ENCODE peak calls at places on chromosome 22, in ten cellular contexts. One of them, this sample, is unnamed.
A peak's percentile ranks its signal among the peaks of the same experiment; 100 is the strongest.

GRCh38 chr22:23137905-23138520 is 3.8 kb downstream of the RSPH14 start:
- DNase-seq in GM23248: peak; percentile 16
- DNase-seq in right atrium auricular region: no peak
- DNase-seq in brain microvascular endothelial cell: no peak
- DNase-seq in osteoblast: peak; percentile 69
- DNase-seq in SJSA1: no peak
- DNase-seq in body of pancreas: peak; percentile 30
- DNase-seq in cardiac muscle cell: no peak
- DNase-seq in tibial nerve: no peak
- DNase-seq in heart left ventricle: no peak
- DNase-seq in this sample: no peak

GRCh38 chr22:17694752-17695151 is 56.2 kb downstream of the BCL2L13 start:
- DNase-seq in tibial nerve: no peak
- DNase-seq in GM23248: no peak
- DNase-seq in SJSA1: no peak
- DNase-seq in right atrium auricular region: no peak
- DNase-seq in brain microvascular endothelial cell: no peak
- DNase-seq in heart left ventricle: no peak
- DNase-seq in osteoblast: no peak
- DNase-seq in body of pancreas: no peak
- DNase-seq in cardiac muscle cell: no peak
- DNase-seq in this sample: no peak

GRCh38 chr22:23289130-23289503 is 108.8 kb downstream of the BCR start:
- DNase-seq in right atrium auricular region: no peak
- DNase-seq in osteoblast: no peak
- DNase-seq in cardiac muscle cell: no peak
- DNase-seq in SJSA1: no peak
- DNase-seq in heart left ventricle: no peak
- DNase-seq in body of pancreas: no peak
- DNase-seq in tibial nerve: no peak
- DNase-seq in GM23248: no peak
- DNase-seq in brain microvascular endothelial cell: no peak
- DNase-seq in this sample: no peak

GRCh38 chr22:45210577-45211431 is 29.9 kb downstream of the KIAA0930 start:
- DNase-seq in osteoblast: no peak
- DNase-seq in GM23248: peak; percentile 86
- DNase-seq in brain microvascular endothelial cell: no peak
- DNase-seq in right atrium auricular region: no peak
- DNase-seq in heart left ventricle: no peak
- DNase-seq in SJSA1: no peak
- DNase-seq in body of pancreas: no peak
- DNase-seq in cardiac muscle cell: no peak
- DNase-seq in tibial nerve: no peak
- DNase-seq in this sample: no peak

GRCh38 chr22:48711669-48712068 is 1116.0 kb downstream of the BRD1 start:
- DNase-seq in right atrium auricular region: no peak
- DNase-seq in cardiac muscle cell: no peak
- DNase-seq in tibial nerve: no peak
- DNase-seq in GM23248: no peak
- DNase-seq in osteoblast: peak; percentile 26
- DNase-seq in brain microvascular endothelial cell: no peak
- DNase-seq in body of pancreas: no peak
- DNase-seq in SJSA1: no peak
- DNase-seq in heart left ventricle: no peak
- DNase-seq in this sample: no peak

GRCh38 chr22:44380716-44381500 is 68.2 kb upstream of the SHISAL1 start:
- DNase-seq in heart left ventricle: no peak
- DNase-seq in GM23248: peak; percentile 40
- DNase-seq in brain microvascular endothelial cell: no peak
- DNase-seq in body of pancreas: no peak
- DNase-seq in osteoblast: peak; percentile 18
- DNase-seq in cardiac muscle cell: no peak
- DNase-seq in tibial nerve: no peak
- DNase-seq in right atrium auricular region: no peak
- DNase-seq in SJSA1: no peak
- DNase-seq in this sample: no peak

GRCh38 chr22:18148508-18148965 is 1.4 kb upstream of the USP18 start:
- DNase-seq in GM23248: no peak
- DNase-seq in heart left ventricle: no peak
- DNase-seq in right atrium auricular region: no peak
- DNase-seq in SJSA1: no peak
- DNase-seq in tibial nerve: no peak
- DNase-seq in osteoblast: peak; percentile 8
- DNase-seq in cardiac muscle cell: no peak
- DNase-seq in brain microvascular endothelial cell: no peak
- DNase-seq in body of pancreas: no peak
- DNase-seq in this sample: no peak

GRCh38 chr22:44221710-44222475 is 41.2 kb downstream of the PARVG start:
- DNase-seq in body of pancreas: no peak
- DNase-seq in osteoblast: peak; percentile 18
- DNase-seq in right atrium auricular region: peak; percentile 11
- DNase-seq in tibial nerve: no peak
- DNase-seq in SJSA1: no peak
- DNase-seq in brain microvascular endothelial cell: no peak
- DNase-seq in cardiac muscle cell: no peak
- DNase-seq in heart left ventricle: no peak
- DNase-seq in GM23248: no peak
- DNase-seq in this sample: no peak

GRCh38 chr22:18146389-18146753 is 3.6 kb upstream of the USP18 start:
- DNase-seq in GM23248: no peak
- DNase-seq in body of pancreas: no peak
- DNase-seq in SJSA1: no peak
- DNase-seq in right atrium auricular region: no peak
- DNase-seq in heart left ventricle: no peak
- DNase-seq in osteoblast: peak; percentile 41
- DNase-seq in brain microvascular endothelial cell: no peak
- DNase-seq in tibial nerve: no peak
- DNase-seq in cardiac muscle cell: no peak
- DNase-seq in this sample: no peak

GRCh38 chr22:19853879-19854777 is 546 bp downstream of the GNB1L start:
- DNase-seq in SJSA1: no peak
- DNase-seq in cardiac muscle cell: no peak
- DNase-seq in brain microvascular endothelial cell: no peak
- DNase-seq in tibial nerve: no peak
- DNase-seq in body of pancreas: peak; percentile 13
- DNase-seq in GM23248: peak; percentile 31
- DNase-seq in right atrium auricular region: peak; percentile 58
- DNase-seq in osteoblast: peak; percentile 73
- DNase-seq in heart left ventricle: no peak
- DNase-seq in this sample: peak; percentile 63

GRCh38 chr22:42366815-42367581 is 65.2 kb downstream of the NFAM1 start:
- DNase-seq in right atrium auricular region: no peak
- DNase-seq in GM23248: no peak
- DNase-seq in body of pancreas: no peak
- DNase-seq in osteoblast: no peak
- DNase-seq in cardiac muscle cell: no peak
- DNase-seq in SJSA1: no peak
- DNase-seq in brain microvascular endothelial cell: no peak
- DNase-seq in heart left ventricle: peak; percentile 70
- DNase-seq in tibial nerve: no peak
- DNase-seq in this sample: peak; percentile 30

GRCh38 chr22:19760652-19761002 is at the start of gene TBX1:
- DNase-seq in body of pancreas: no peak
- DNase-seq in brain microvascular endothelial cell: no peak
- DNase-seq in osteoblast: no peak
- DNase-seq in heart left ventricle: no peak
- DNase-seq in cardiac muscle cell: no peak
- DNase-seq in tibial nerve: no peak
- DNase-seq in GM23248: peak; percentile 56
- DNase-seq in right atrium auricular region: no peak
- DNase-seq in SJSA1: no peak
- DNase-seq in this sample: no peak

DNA sequence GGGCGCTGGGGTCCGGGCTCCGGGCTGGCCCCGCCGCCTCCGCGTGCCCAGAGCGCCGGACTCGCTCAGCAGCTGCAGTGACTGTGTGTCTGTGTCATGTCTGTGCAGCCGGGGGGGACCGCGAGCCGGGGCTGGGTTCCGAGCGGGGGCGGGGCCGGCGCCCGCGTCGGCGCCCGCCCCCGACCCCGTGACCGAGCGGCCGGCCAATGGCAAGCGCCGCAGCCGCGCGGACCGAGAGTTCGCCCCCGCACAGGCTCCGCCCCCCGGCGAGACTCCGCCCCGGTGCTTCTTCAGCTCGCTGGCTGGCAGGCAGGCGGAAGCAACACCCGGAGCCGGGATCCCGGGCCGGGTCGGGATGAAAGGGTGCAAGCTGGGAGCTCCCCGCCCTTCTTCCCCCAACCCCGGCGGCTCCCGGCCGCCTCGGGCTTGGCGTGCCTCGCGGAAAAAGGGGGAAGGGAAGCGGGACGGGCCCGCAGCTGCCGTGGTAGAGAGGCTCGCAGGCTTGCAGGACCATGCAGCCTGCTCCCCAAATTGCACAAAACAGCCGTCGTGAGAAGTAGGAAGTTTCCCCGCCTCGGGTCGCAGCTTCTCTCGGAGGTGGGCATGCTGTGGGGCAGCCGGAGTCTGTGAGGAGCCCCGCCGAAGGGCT is 775 bp upstream of the LARGE1 start:
- DNase-seq in brain microvascular endothelial cell: peak; percentile 96
- DNase-seq in right atrium auricular region: peak; percentile 98
- DNase-seq in GM23248: peak; percentile 99
- DNase-seq in tibial nerve: peak; percentile 97
- DNase-seq in osteoblast: peak; percentile 100
- DNase-seq in heart left ventricle: peak; percentile 99
- DNase-seq in body of pancreas: peak; percentile 98
- DNase-seq in cardiac muscle cell: peak; percentile 99
- DNase-seq in SJSA1: peak; percentile 93
- DNase-seq in this sample: peak; percentile 99
- H3K27ac ChIP-seq in brain microvascular endothelial cell: no peak overlapping the region
- H3K27ac ChIP-seq in right atrium auricular region: peak overlapping the region; percentile 85
- H3K27ac ChIP-seq in GM23248: peak overlapping the region; percentile 44
- H3K27ac ChIP-seq in tibial nerve: peak overlapping the region; percentile 79
- H3K27ac ChIP-seq in osteoblast: no peak overlapping the region
- H3K27ac ChIP-seq in heart left ventricle: peak overlapping the region; percentile 88
- H3K27ac ChIP-seq in body of pancreas: peak overlapping the region; percentile 48
- H3K27ac ChIP-seq in cardiac muscle cell: no peak overlapping the region
- H3K27ac ChIP-seq in SJSA1: no peak overlapping the region
- H3K27ac ChIP-seq in this sample: peak overlapping the region; percentile 82

DNA sequence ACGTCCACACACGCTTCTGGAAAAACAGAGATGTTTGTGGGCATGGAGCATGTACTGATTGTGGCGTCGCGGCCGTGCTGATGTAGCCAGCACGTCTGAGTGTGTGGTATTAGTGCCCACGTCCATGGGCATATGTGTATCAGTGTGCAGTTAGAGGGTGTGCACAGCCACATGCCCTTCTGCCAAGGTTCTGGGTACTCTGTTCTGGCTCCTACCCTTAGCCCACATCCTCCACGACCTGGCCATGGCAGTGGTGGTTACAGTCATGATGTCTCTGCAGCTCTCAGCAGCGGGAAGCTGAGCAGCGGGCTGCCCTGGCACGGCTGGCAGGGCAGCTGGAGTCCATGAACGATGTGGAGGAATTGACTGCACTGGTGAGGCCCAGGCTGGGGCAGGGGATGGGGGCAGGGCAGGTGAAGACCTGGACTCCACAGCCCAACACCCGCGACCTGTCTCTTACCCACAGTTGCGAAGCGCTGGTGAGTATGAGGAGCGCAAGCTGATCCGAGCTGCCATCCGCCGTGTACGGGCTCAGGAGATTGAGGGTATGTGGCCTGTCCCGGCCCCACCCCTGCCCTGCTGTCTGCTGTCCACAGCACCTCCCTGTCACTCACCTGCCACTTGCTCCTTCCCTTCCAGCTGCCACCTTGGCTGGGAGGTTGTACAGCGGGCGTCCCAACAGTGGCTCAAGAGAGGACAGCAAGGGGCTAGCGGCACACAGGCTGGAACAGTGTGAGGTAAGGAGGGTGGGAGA is 7.3 kb downstream of the SMTN start:
- DNase-seq in GM23248: no peak
- DNase-seq in body of pancreas: no peak
- DNase-seq in cardiac muscle cell: no peak
- DNase-seq in heart left ventricle: no peak
- DNase-seq in SJSA1: no peak
- DNase-seq in osteoblast: peak; percentile 73
- DNase-seq in brain microvascular endothelial cell: no peak
- DNase-seq in tibial nerve: no peak
- DNase-seq in right atrium auricular region: no peak
- DNase-seq in this sample: peak; percentile 69
- H3K27ac ChIP-seq in GM23248: no peak overlapping the region
- H3K27ac ChIP-seq in body of pancreas: no peak overlapping the region
- H3K27ac ChIP-seq in cardiac muscle cell: no peak overlapping the region
- H3K27ac ChIP-seq in heart left ventricle: peak overlapping the region; percentile 51
- H3K27ac ChIP-seq in SJSA1: no peak overlapping the region
- H3K27ac ChIP-seq in osteoblast: no peak overlapping the region
- H3K27ac ChIP-seq in brain microvascular endothelial cell: no peak overlapping the region
- H3K27ac ChIP-seq in tibial nerve: peak overlapping the region; percentile 61
- H3K27ac ChIP-seq in right atrium auricular region: peak overlapping the region; percentile 23
- H3K27ac ChIP-seq in this sample: peak overlapping the region; percentile 99

DNA sequence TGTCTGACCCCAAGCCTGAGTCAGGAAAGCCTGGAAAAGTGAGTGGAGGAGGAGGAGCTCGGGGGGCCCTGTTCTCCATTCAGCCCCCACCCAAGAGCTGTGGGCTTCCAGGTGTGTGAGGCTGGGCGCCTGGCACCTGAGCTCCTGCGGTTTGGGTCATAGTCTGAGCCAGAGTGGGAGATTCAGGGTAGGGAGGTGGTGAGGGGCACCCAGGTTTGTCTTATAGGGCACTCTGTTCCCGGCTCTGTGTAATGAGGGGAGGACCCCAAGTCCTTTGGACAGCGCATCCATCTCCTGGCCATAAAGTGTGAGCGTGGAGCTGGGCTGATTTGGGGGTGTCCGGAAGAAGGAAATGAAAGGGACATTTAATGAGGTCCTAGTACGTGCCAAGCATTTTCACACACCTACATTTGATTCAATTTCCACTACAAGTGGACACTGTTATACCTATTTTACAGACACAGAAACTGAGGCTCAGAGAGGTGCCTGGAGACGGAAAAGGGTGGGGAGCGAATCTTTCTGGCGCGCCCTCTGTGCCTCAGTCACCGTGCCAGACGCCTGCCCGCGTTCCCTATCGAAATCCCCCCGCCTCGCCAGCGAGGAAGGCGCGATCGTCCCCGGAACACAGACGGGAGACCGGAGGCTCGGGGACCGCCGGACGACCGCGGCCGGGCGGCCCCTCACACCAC is 1.2 kb downstream of the NPTXR start:
- DNase-seq in cardiac muscle cell: no peak
- DNase-seq in SJSA1: no peak
- DNase-seq in tibial nerve: no peak
- DNase-seq in brain microvascular endothelial cell: no peak
- DNase-seq in osteoblast: peak; percentile 75
- DNase-seq in GM23248: no peak
- DNase-seq in body of pancreas: no peak
- DNase-seq in heart left ventricle: no peak
- DNase-seq in right atrium auricular region: no peak
- DNase-seq in this sample: no peak
- H3K27ac ChIP-seq in cardiac muscle cell: no peak overlapping the region
- H3K27ac ChIP-seq in SJSA1: no peak overlapping the region
- H3K27ac ChIP-seq in tibial nerve: peak overlapping the region; percentile 53
- H3K27ac ChIP-seq in brain microvascular endothelial cell: no peak overlapping the region
- H3K27ac ChIP-seq in osteoblast: no peak overlapping the region
- H3K27ac ChIP-seq in GM23248: no peak overlapping the region
- H3K27ac ChIP-seq in body of pancreas: peak overlapping the region; percentile 71
- H3K27ac ChIP-seq in heart left ventricle: peak overlapping the region; percentile 67
- H3K27ac ChIP-seq in right atrium auricular region: peak overlapping the region; percentile 70
- H3K27ac ChIP-seq in this sample: peak overlapping the region; percentile 89

GRCh38 chr22:49897015-49897684 is 21.1 kb downstream of the ALG12 start:
- DNase-seq in SJSA1: no peak
- DNase-seq in cardiac muscle cell: no peak
- DNase-seq in GM23248: no peak
- DNase-seq in tibial nerve: no peak
- DNase-seq in right atrium auricular region: no peak
- DNase-seq in brain microvascular endothelial cell: no peak
- DNase-seq in heart left ventricle: no peak
- DNase-seq in osteoblast: no peak
- DNase-seq in body of pancreas: no peak
- DNase-seq in this sample: no peak
- H3K27ac ChIP-seq in SJSA1: no peak overlapping the region
- H3K27ac ChIP-seq in cardiac muscle cell: no peak overlapping the region
- H3K27ac ChIP-seq in GM23248: no peak overlapping the region
- H3K27ac ChIP-seq in tibial nerve: no peak overlapping the region
- H3K27ac ChIP-seq in right atrium auricular region: no peak overlapping the region
- H3K27ac ChIP-seq in brain microvascular endothelial cell: no peak overlapping the region
- H3K27ac ChIP-seq in heart left ventricle: no peak overlapping the region
- H3K27ac ChIP-seq in osteoblast: no peak overlapping the region
- H3K27ac ChIP-seq in body of pancreas: no peak overlapping the region
- H3K27ac ChIP-seq in this sample: no peak overlapping the region